ENCODE peak calls at places on chromosomes 1 and 21, in five cellular contexts. C, E, I, Y and W are unnamed samples.

GRCh38 chr1:43325381-43325780 is 12.2 kb upstream of the MPL start:
- DNase-seq in C (no peak), E (no peak), I (no peak), Y (no peak), W (no peak)

GRCh38 chr21:30223596-30223995 is 7.7 kb upstream of the CLDN8 start:
- DNase-seq in C (no peak), E (no peak), I (no peak), Y (no peak), W (no peak)

GRCh38 chr1:116889417-116889816 is 20.3 kb upstream of the PTGFRN start:
- DNase-seq in C (no peak), E (peak; percentile 66), I (no peak), Y (no peak), W (no peak)

GRCh38 chr1:66137235-66137634 is 344.5 kb downstream of the PDE4B start:
- DNase-seq in C (no peak), E (no peak), I (no peak), Y (no peak), W (no peak)

GRCh38 chr1:201348211-201348566 is 29.3 kb downstream of the TNNT2 start:
- DNase-seq in C (peak; percentile 84), E (peak; percentile 22), I (no peak), Y (no peak), W (no peak)

GRCh38 chr21:38756746-38757145 is 49.0 kb upstream of the ETS2 start:
- DNase-seq in C (no peak), E (no peak), I (no peak), Y (no peak), W (no peak)

GRCh38 chr1:54135436-54136120 is 17.2 kb downstream of the CDCP2 start:
- DNase-seq in C (no peak), E (no peak), I (no peak), Y (no peak), W (no peak)

GRCh38 chr1:63710776-63711175 is 63.0 kb upstream of the ROR1 start:
- DNase-seq in C (no peak), E (no peak), I (no peak), Y (no peak), W (no peak)

GRCh38 chr1:12600880-12601633 is 17.0 kb downstream of the DHRS3 start:
- DNase-seq in C (no peak), E (no peak), I (peak; percentile 42), Y (no peak), W (peak; percentile 71)